ENCODE peak calls at places on chromosomes 2 and 18, in four cellular contexts. J is prostate gland, Y is heart left ventricle, Z is foreskin fibroblast. I is an unnamed sample.
A peak's percentile ranks its signal among the peaks of the same experiment; 100 is the strongest.

GRCh38 chr2:207432471-207432870 is 97.3 kb upstream of the CREB1 start:
- DNase-seq in Y (no peak), J (no peak), Z (peak; percentile 69), I (peak; percentile 65)

GRCh38 chr2:102294802-102295489 is 16.4 kb upstream of the IL1RL1 start:
- DNase-seq in Y (no peak), J (no peak), Z (no peak), I (peak; percentile 87)

GRCh38 chr18:75179819-75180600 is 28.9 kb downstream of the PTGR3 start:
- DNase-seq in Z (no peak), J (no peak), Y (no peak), I (no peak)

GRCh38 chr2:139916822-139917221 is 1136.6 kb upstream of the NXPH2 start:
- DNase-seq in Y (no peak), Z (no peak), J (no peak), I (no peak)

GRCh38 chr2:45237128-45237527 is 227.9 kb upstream of the SIX2 start:
- DNase-seq in Z (no peak), Y (no peak), J (no peak), I (peak; percentile 63)

GRCh38 chr2:20728114-20728758 is 61.3 kb downstream of the GDF7 start:
- DNase-seq in Z (no peak), J (no peak), Y (peak; percentile 13), I (peak; percentile 65)

GRCh38 chr2:217166241-217166640 is 306.4 kb upstream of the TNP1 start:
- DNase-seq in J (no peak), Y (peak; percentile 22), Z (peak; percentile 12), I (peak; percentile 82)

GRCh38 chr2:149612122-149612521 is 24.5 kb upstream of the MMADHC start:
- DNase-seq in Y (no peak), J (peak; percentile 12), Z (no peak), I (peak; percentile 82)

GRCh38 chr2:69032336-69032735 is 19.4 kb downstream of the ANTXR1 start:
- DNase-seq in Z (no peak), J (no peak), Y (no peak), I (no peak)

GRCh38 chr2:235936493-235936892 is 231.7 kb downstream of the GBX2 start:
- DNase-seq in J (no peak), Y (no peak), Z (no peak), I (peak; percentile 66)

GRCh38 chr18:74064510-74064909 is 83.1 kb downstream of the FBXO15 start:
- DNase-seq in J (no peak), Y (no peak), Z (no peak), I (no peak)

GRCh38 chr2:145253492-145253891 is 733.6 kb upstream of the ZEB2 start:
- DNase-seq in J (no peak), Y (no peak), Z (no peak), I (no peak)

GRCh38 chr2:212665948-212666347 is 127.3 kb upstream of the ERBB4 start:
- DNase-seq in Y (no peak), J (no peak), Z (no peak), I (peak; percentile 12)

GRCh38 chr2:126657146-126657635 is 1.2 kb downstream of the GYPC start:
- DNase-seq in Z (peak; percentile 96), J (no peak), Y (peak; percentile 54), I (peak; percentile 97)

GRCh38 chr2:54722641-54723299 is 692 bp upstream of the EML6 start:
- DNase-seq in J (no peak), Z (peak; percentile 67), Y (no peak), I (peak; percentile 42)

GRCh38 chr2:191636235-191636543 is 41.7 kb upstream of the NABP1 start:
- DNase-seq in Y (no peak), J (no peak), Z (peak; percentile 79), I (peak; percentile 83)

GRCh38 chr2:128530025-128530573 is 211.4 kb upstream of the HS6ST1 start:
- DNase-seq in Y (no peak), J (no peak), Z (no peak), I (no peak)

GRCh38 chr2:45134014-45134413 is 124.8 kb upstream of the SIX2 start:
- DNase-seq in J (no peak), Y (no peak), Z (no peak), I (peak; percentile 33)

GRCh38 chr18:8049147-8049546 is 482.0 kb downstream of the PTPRM start:
- DNase-seq in Z (no peak), J (no peak), Y (no peak), I (peak; percentile 45)

GRCh38 chr2:183125659-183126341 is 1.6 kb downstream of the NUP35 start:
- DNase-seq in Z (no peak), J (no peak), Y (no peak), I (no peak)

GRCh38 chr2:100741880-100742814 is 77.8 kb upstream of the NPAS2 start:
- DNase-seq in Z (peak; percentile 92), J (no peak), Y (peak; percentile 37), I (peak; percentile 96)

GRCh38 chr2:108297436-108298141 is 8.9 kb downstream of the SULT1C2 start:
- DNase-seq in Z (peak; percentile 12), J (no peak), Y (no peak), I (peak; percentile 89)

GRCh38 chr2:144860421-144860820 is 340.5 kb upstream of the ZEB2 start:
- DNase-seq in J (no peak), Y (no peak), Z (no peak), I (no peak)

GRCh38 chr2:33931164-33931563 is 332.1 kb upstream of the FAM98A start:
- DNase-seq in Y (no peak), J (no peak), Z (no peak), I (no peak)

GRCh38 chr2:112483047-112483473 is 1.1 kb downstream of the TTL start:
- DNase-seq in Z (peak; percentile 74), J (no peak), Y (no peak), I (peak; percentile 67)

GRCh38 chr18:80154293-80154692 is 45.2 kb downstream of the ADNP2 start:
- DNase-seq in J (no peak), Y (no peak), Z (no peak), I (peak; percentile 46)

GRCh38 chr2:108701208-108701607 is 18.1 kb upstream of the RANBP2 start:
- DNase-seq in Z (no peak), Y (no peak), J (no peak), I (no peak)

GRCh38 chr2:195304310-195304709 is 352.7 kb upstream of the SLC39A10 start:
- DNase-seq in Y (no peak), Z (no peak), J (no peak), I (peak; percentile 64)

GRCh38 chr2:240935101-240935876 is 29.2 kb downstream of the CROCC2 start:
- DNase-seq in Y (peak; percentile 4), Z (no peak), J (no peak), I (no peak)

GRCh38 chr2:207227062-207227748 is 61.5 kb upstream of the KLF7 start:
- DNase-seq in J (no peak), Z (no peak), Y (peak; percentile 12), I (peak; percentile 36)

GRCh38 chr18:77209587-77209986 is 40.1 kb upstream of the GALR1 start:
- DNase-seq in J (no peak), Y (no peak), Z (no peak), I (peak; percentile 74)

GRCh38 chr2:209125291-209125690 is 298.6 kb upstream of the MAP2 start:
- DNase-seq in Y (no peak), J (no peak), Z (no peak), I (no peak)

GRCh38 chr2:181810823-181811695 is 80.5 kb upstream of the ITPRID2 start:
- DNase-seq in J (peak; percentile 70), Z (peak; percentile 78), Y (peak; percentile 36), I (peak; percentile 93)

GRCh38 chr2:52356560-52356959 is 1324.6 kb upstream of the NRXN1 start:
- DNase-seq in J (no peak), Z (no peak), Y (no peak), I (peak; percentile 30)

GRCh38 chr2:36362291-36362690 is 6.7 kb downstream of the CRIM1 start:
- DNase-seq in J (no peak), Z (peak; percentile 53), Y (no peak), I (peak; percentile 78)

GRCh38 chr2:197786010-197786877 is 1.1 kb upstream of the BOLL start:
- DNase-seq in Z (no peak), J (no peak), Y (no peak), I (no peak)

GRCh38 chr2:230172156-230172555 is 47.6 kb downstream of the SP110 start:
- DNase-seq in Y (no peak), J (no peak), Z (no peak), I (no peak)

GRCh38 chr2:39247512-39247911 is 3.7 kb upstream of the CDKL4 start:
- DNase-seq in Y (no peak), Z (no peak), J (no peak), I (no peak)

GRCh38 chr2:74551530-74551929 is 2.2 kb downstream of the LOXL3 start:
- DNase-seq in Z (no peak), Y (no peak), J (no peak), I (no peak)

GRCh38 chr2:74549685-74549971 is 4.1 kb downstream of the LOXL3 start:
- DNase-seq in Y (no peak), J (no peak), Z (no peak), I (no peak)

GRCh38 chr2:74548285-74548918 is 5.3 kb downstream of the LOXL3 start:
- DNase-seq in J (no peak), Z (no peak), Y (no peak), I (no peak)

GRCh38 chr2:74550231-74550630 is 3.5 kb downstream of the LOXL3 start:
- DNase-seq in Z (no peak), Y (no peak), J (no peak), I (no peak)

DNA sequence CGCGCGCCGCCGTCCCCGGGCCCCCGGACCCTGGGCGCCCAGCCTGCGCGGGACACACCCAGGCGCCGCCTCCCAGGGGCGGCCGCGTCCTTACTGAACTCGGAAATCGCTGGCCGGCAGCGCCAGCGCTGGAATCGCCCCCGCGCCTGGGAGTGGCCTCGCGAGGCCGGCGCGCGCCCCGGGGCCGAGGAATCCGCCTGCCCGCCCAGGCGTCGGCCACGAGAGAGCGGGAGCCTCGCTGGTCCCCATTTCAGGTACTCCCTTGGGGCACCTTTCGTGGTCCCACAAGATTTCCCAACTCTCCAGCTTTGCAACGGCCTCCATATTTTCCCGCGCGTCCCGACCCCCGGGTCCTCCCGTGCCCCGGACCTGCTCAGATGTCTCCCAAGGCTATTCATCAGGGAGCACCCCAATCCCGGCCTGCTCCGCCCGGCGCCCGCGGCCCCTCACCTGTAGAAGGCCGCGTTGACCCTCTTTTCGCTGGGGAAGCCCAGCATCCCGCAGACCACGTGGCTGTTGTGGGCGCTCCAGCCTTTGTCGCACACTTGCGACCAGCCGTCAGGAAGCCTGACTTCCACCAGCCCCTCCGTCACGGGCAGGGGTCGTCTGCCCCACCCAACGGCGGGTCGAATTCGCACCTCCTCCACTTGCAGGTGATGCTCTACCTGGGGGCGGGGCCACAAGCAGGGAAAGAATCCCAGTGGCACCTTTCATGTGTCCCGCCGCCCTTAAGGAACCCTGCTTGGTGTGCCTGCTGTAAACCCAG is 4.6 kb downstream of the LOXL3 start:
- DNase-seq in Y (peak; percentile 82), J (peak; percentile 32), Z (peak; percentile 60), I (no peak)
- H3K4me3 ChIP-seq in Y (peak overlapping the region; percentile 69), J (peak overlapping the region; percentile 44), Z (peak overlapping the region; percentile 58), I (peak overlapping the region; percentile 58)

GRCh38 chr2:113977060-113977659 is 87.3 kb downstream of the ACTR3 start:
- DNase-seq in J (no peak), Z (no peak), Y (no peak), I (no peak)
- H3K4me3 ChIP-seq in J (no peak overlapping the region), Z (no peak overlapping the region), Y (no peak overlapping the region), I (no peak overlapping the region)

GRCh38 chr2:8692783-8693768 is 11.2 kb downstream of the ID2 start:
- DNase-seq in Y (peak; percentile 22), J (no peak), Z (no peak), I (no peak)
- H3K4me3 ChIP-seq in Y (no peak overlapping the region), J (no peak overlapping the region), Z (no peak overlapping the region), I (peak overlapping the region; percentile 28)

GRCh38 chr2:105909215-105909614 is 164.5 kb downstream of the NCK2 start:
- DNase-seq in Y (peak; percentile 37), Z (no peak), J (no peak), I (no peak)
- H3K4me3 ChIP-seq in Y (no peak overlapping the region), Z (no peak overlapping the region), J (no peak overlapping the region), I (no peak overlapping the region)